ENCODE peak calls at places on chromosomes 2 and 18, in seven cellular contexts. U is breast epithelium; W is SK-N-DZ; I is H54; Z is HFFc6; B is T-cell; L is CD4-positive, CD25-positive, alpha-beta regulatory T cell. K is an unnamed sample.

GRCh38 chr2:12303181-12304030 is 413.3 kb upstream of the TRIB2 start:
- DNase-seq in U (no peak), W (no peak), I (no peak), Z (peak; percentile 55), B (no peak), L (no peak), K (peak; percentile 72)

GRCh38 chr18:48831113-48831759 is 119.5 kb downstream of the SMAD7 start:
- DNase-seq in U (no peak), W (no peak), I (no peak), Z (no peak), B (no peak), L (no peak), K (no peak)

GRCh38 chr2:3487028-3487425 is 32.3 kb downstream of the ADI1 start:
- DNase-seq in U (no peak), W (no peak), I (no peak), Z (no peak), B (no peak), L (no peak), K (no peak)

GRCh38 chr2:226730487-226730886 is 69.1 kb downstream of the IRS1 start:
- DNase-seq in U (no peak), W (peak; percentile 18), I (no peak), Z (peak; percentile 34), B (no peak), L (no peak), K (peak; percentile 36)

GRCh38 chr18:21179590-21180220 is 62.3 kb upstream of the GREB1L start:
- DNase-seq in U (no peak), W (peak; percentile 63), I (peak; percentile 12), Z (peak; percentile 62), B (peak; percentile 39), L (peak; percentile 6), K (peak; percentile 81)

GRCh38 chr2:140344842-140345241 is 1564.7 kb upstream of the NXPH2 start:
- DNase-seq in U (no peak), W (no peak), I (no peak), Z (no peak), B (no peak), L (no peak), K (peak; percentile 67)

GRCh38 chr2:144938308-144938709 is 418.4 kb upstream of the ZEB2 start:
- DNase-seq in U (no peak), W (no peak), I (no peak), Z (peak; percentile 65), B (no peak), L (no peak), K (peak; percentile 87)

GRCh38 chr18:21894619-21895367 is 154.2 kb downstream of the MIB1 start:
- DNase-seq in U (no peak), W (no peak), I (no peak), Z (no peak), B (no peak), L (no peak), K (no peak)

GRCh38 chr2:10987861-10988260 is 76.1 kb downstream of the KCNF1 start:
- DNase-seq in U (no peak), W (no peak), I (no peak), Z (no peak), B (no peak), L (no peak), K (peak; percentile 36)

GRCh38 chr18:5052491-5052890 is 144.6 kb downstream of the AKAIN1 start:
- DNase-seq in U (no peak), W (peak; percentile 61), I (no peak), Z (no peak), B (no peak), L (no peak), K (no peak)

GRCh38 chr2:35973132-35973736 is 382.3 kb upstream of the CRIM1 start:
- DNase-seq in U (no peak), W (no peak), I (no peak), Z (peak; percentile 27), B (no peak), L (no peak), K (peak; percentile 46)

GRCh38 chr2:15050483-15050882 is 418.0 kb downstream of the LRATD1 start:
- DNase-seq in U (no peak), W (peak; percentile 39), I (no peak), Z (no peak), B (no peak), L (no peak), K (peak; percentile 59)

GRCh38 chr2:216315817-216316603 is 56.3 kb downstream of the MARCHF4 start:
- DNase-seq in U (no peak), W (peak; percentile 79), I (peak; percentile 41), Z (peak; percentile 80), B (no peak), L (no peak), K (peak; percentile 94)

GRCh38 chr2:85681354-85681728 is 12.8 kb upstream of the GNLY start:
- DNase-seq in U (no peak), W (no peak), I (no peak), Z (no peak), B (no peak), L (no peak), K (peak; percentile 71)

GRCh38 chr2:11482473-11483031 is 16.6 kb upstream of the E2F6 start:
- DNase-seq in U (no peak), W (peak; percentile 83), I (no peak), Z (no peak), B (no peak), L (no peak), K (no peak)

GRCh38 chr2:74205586-74205985 is 7.2 kb downstream of the MTHFD2 start:
- DNase-seq in U (peak; percentile 80), W (no peak), I (no peak), Z (no peak), B (no peak), L (peak; percentile 7), K (no peak)

GRCh38 chr2:225270053-225270452 is 129.5 kb upstream of the NYAP2 start:
- DNase-seq in U (no peak), W (no peak), I (no peak), Z (no peak), B (no peak), L (no peak), K (no peak)

GRCh38 chr2:141554810-141555209 is 576.0 kb downstream of the LRP1B start:
- DNase-seq in U (no peak), W (peak; percentile 43), I (no peak), Z (peak; percentile 8), B (no peak), L (no peak), K (peak; percentile 64)

GRCh38 chr2:72138921-72139381 is 8.7 kb downstream of the CYP26B1 start:
- DNase-seq in U (no peak), W (no peak), I (no peak), Z (no peak), B (no peak), L (no peak), K (no peak)

GRCh38 chr2:9378433-9379371 is 44.6 kb downstream of the ITGB1BP1 start:
- DNase-seq in U (no peak), W (no peak), I (peak; percentile 84), Z (peak; percentile 63), B (no peak), L (no peak), K (peak; percentile 91)

GRCh38 chr2:6958616-6959235 is 41.5 kb downstream of the RNF144A start:
- DNase-seq in U (no peak), W (no peak), I (no peak), Z (no peak), B (no peak), L (no peak), K (no peak)

GRCh38 chr18:54828290-54828871 is at the start of gene RAB27B:
- DNase-seq in U (peak; percentile 86), W (peak; percentile 83), I (peak; percentile 35), Z (peak; percentile 76), B (peak; percentile 67), L (no peak), K (peak; percentile 92)

GRCh38 chr2:176584333-176584732 is 315.1 kb downstream of the MTX2 start:
- DNase-seq in U (no peak), W (no peak), I (no peak), Z (peak; percentile 58), B (no peak), L (no peak), K (peak; percentile 80)

GRCh38 chr18:3114026-3114425 is 101.1 kb upstream of the LPIN2 start:
- DNase-seq in U (no peak), W (no peak), I (no peak), Z (no peak), B (no peak), L (no peak), K (no peak)

GRCh38 chr2:45938649-45939511 is 287.4 kb downstream of the PRKCE start:
- DNase-seq in U (peak; percentile 87), W (no peak), I (peak; percentile 65), Z (peak; percentile 96), B (no peak), L (no peak), K (peak; percentile 99)

GRCh38 chr2:60735496-60736250 is 20.4 kb upstream of the PAPOLG start:
- DNase-seq in U (no peak), W (no peak), I (no peak), Z (no peak), B (peak; percentile 49), L (no peak), K (no peak)

GRCh38 chr2:135745545-135745944 is 3.9 kb downstream of the UBXN4 start:
- DNase-seq in U (no peak), W (no peak), I (peak; percentile 43), Z (peak; percentile 83), B (no peak), L (no peak), K (peak; percentile 88)

GRCh38 chr2:41705634-41706033 is 342.2 kb upstream of the PKDCC start:
- DNase-seq in U (no peak), W (no peak), I (no peak), Z (no peak), B (no peak), L (no peak), K (no peak)

GRCh38 chr2:101037161-101037755 is 35.2 kb downstream of the RPL31 start:
- DNase-seq in U (no peak), W (no peak), I (no peak), Z (no peak), B (no peak), L (no peak), K (no peak)

GRCh38 chr2:70620020-70620419 is 66.4 kb upstream of the TGFA start:
- DNase-seq in U (no peak), W (no peak), I (no peak), Z (no peak), B (no peak), L (no peak), K (no peak)

GRCh38 chr2:232362174-232362913 is 16.2 kb upstream of the ALPP start:
- DNase-seq in U (no peak), W (no peak), I (no peak), Z (no peak), B (no peak), L (no peak), K (no peak)

GRCh38 chr2:241636182-241636982 is 576 bp downstream of the THAP4 start:
- DNase-seq in U (no peak), W (peak; percentile 30), I (peak; percentile 45), Z (no peak), B (no peak), L (no peak), K (peak; percentile 59)

GRCh38 chr2:159711562-159712193 is 628 bp upstream of the MARCHF7 start:
- DNase-seq in U (no peak), W (no peak), I (no peak), Z (no peak), B (no peak), L (no peak), K (no peak)

GRCh38 chr2:20411361-20411894 is 35.4 kb upstream of the RHOB start:
- DNase-seq in U (peak; percentile 69), W (peak; percentile 59), I (peak; percentile 68), Z (peak; percentile 81), B (peak; percentile 66), L (peak; percentile 40), K (peak; percentile 83)